ENCODE peak calls at places on chromosomes 13 and 19, in nine cellular contexts. One of them, this sample, is unnamed.

GRCh38 chr13:47553329-47553977 is 447.6 kb downstream of the SUCLA2 start:
- DNase-seq in upper lobe of left lung: no peak
- DNase-seq in progenitor cell of endocrine pancreas: no peak
- DNase-seq in tibial nerve: no peak
- DNase-seq in OCI-LY7: no peak
- DNase-seq in choroid plexus epithelial cell: no peak
- DNase-seq in A549: no peak
- DNase-seq in AG04449: no peak
- DNase-seq in fibroblast of the aortic adventitia: no peak
- DNase-seq in this sample: no peak

GRCh38 chr13:38520041-38520440 is 166.8 kb upstream of the FREM2 start:
- DNase-seq in fibroblast of the aortic adventitia: no peak
- DNase-seq in choroid plexus epithelial cell: no peak
- DNase-seq in A549: no peak
- DNase-seq in OCI-LY7: no peak
- DNase-seq in progenitor cell of endocrine pancreas: no peak
- DNase-seq in tibial nerve: no peak
- DNase-seq in upper lobe of left lung: no peak
- DNase-seq in AG04449: no peak
- DNase-seq in this sample: no peak

GRCh38 chr13:107450426-107450825 is 764.9 kb downstream of the LIG4 start:
- DNase-seq in fibroblast of the aortic adventitia: peak; percentile 2
- DNase-seq in progenitor cell of endocrine pancreas: no peak
- DNase-seq in AG04449: no peak
- DNase-seq in tibial nerve: no peak
- DNase-seq in choroid plexus epithelial cell: peak; percentile 56
- DNase-seq in OCI-LY7: no peak
- DNase-seq in A549: no peak
- DNase-seq in upper lobe of left lung: no peak
- DNase-seq in this sample: no peak

GRCh38 chr13:113560645-113561416 is 23.7 kb upstream of the TFDP1 start:
- DNase-seq in A549: no peak
- DNase-seq in tibial nerve: no peak
- DNase-seq in upper lobe of left lung: no peak
- DNase-seq in choroid plexus epithelial cell: no peak
- DNase-seq in AG04449: no peak
- DNase-seq in OCI-LY7: no peak
- DNase-seq in fibroblast of the aortic adventitia: no peak
- DNase-seq in progenitor cell of endocrine pancreas: no peak
- DNase-seq in this sample: no peak

GRCh38 chr19:16015805-16016173 is 60.5 kb upstream of the TPM4 start:
- DNase-seq in OCI-LY7: no peak
- DNase-seq in tibial nerve: no peak
- DNase-seq in choroid plexus epithelial cell: no peak
- DNase-seq in fibroblast of the aortic adventitia: no peak
- DNase-seq in AG04449: no peak
- DNase-seq in A549: no peak
- DNase-seq in progenitor cell of endocrine pancreas: no peak
- DNase-seq in upper lobe of left lung: no peak
- DNase-seq in this sample: no peak

GRCh38 chr19:49009828-49010227 is 7.1 kb downstream of the LHB start:
- DNase-seq in choroid plexus epithelial cell: no peak
- DNase-seq in tibial nerve: no peak
- DNase-seq in OCI-LY7: no peak
- DNase-seq in fibroblast of the aortic adventitia: no peak
- DNase-seq in AG04449: no peak
- DNase-seq in upper lobe of left lung: no peak
- DNase-seq in progenitor cell of endocrine pancreas: no peak
- DNase-seq in A549: no peak
- DNase-seq in this sample: no peak

GRCh38 chr19:56120371-56121179 is 520 bp downstream of the ZNF787 start:
- DNase-seq in progenitor cell of endocrine pancreas: peak; percentile 45
- DNase-seq in choroid plexus epithelial cell: peak; percentile 78
- DNase-seq in upper lobe of left lung: peak; percentile 79
- DNase-seq in fibroblast of the aortic adventitia: peak; percentile 55
- DNase-seq in A549: peak; percentile 88
- DNase-seq in AG04449: no peak
- DNase-seq in OCI-LY7: peak; percentile 80
- DNase-seq in tibial nerve: peak; percentile 37
- DNase-seq in this sample: peak; percentile 70

GRCh38 chr13:98977568-98978270 is at the start of gene DOCK9:
- DNase-seq in AG04449: no peak
- DNase-seq in A549: no peak
- DNase-seq in OCI-LY7: no peak
- DNase-seq in upper lobe of left lung: peak; percentile 64
- DNase-seq in fibroblast of the aortic adventitia: peak; percentile 71
- DNase-seq in tibial nerve: peak; percentile 53
- DNase-seq in progenitor cell of endocrine pancreas: peak; percentile 30
- DNase-seq in choroid plexus epithelial cell: peak; percentile 81
- DNase-seq in this sample: peak; percentile 66

GRCh38 chr19:23309926-23310325 is 59.7 kb upstream of the ZNF724 start:
- DNase-seq in tibial nerve: no peak
- DNase-seq in upper lobe of left lung: no peak
- DNase-seq in AG04449: no peak
- DNase-seq in A549: no peak
- DNase-seq in choroid plexus epithelial cell: no peak
- DNase-seq in progenitor cell of endocrine pancreas: no peak
- DNase-seq in fibroblast of the aortic adventitia: no peak
- DNase-seq in OCI-LY7: no peak
- DNase-seq in this sample: no peak

GRCh38 chr19:23310729-23311211 is 60.6 kb upstream of the ZNF724 start:
- DNase-seq in A549: no peak
- DNase-seq in progenitor cell of endocrine pancreas: no peak
- DNase-seq in choroid plexus epithelial cell: no peak
- DNase-seq in OCI-LY7: no peak
- DNase-seq in fibroblast of the aortic adventitia: no peak
- DNase-seq in upper lobe of left lung: no peak
- DNase-seq in tibial nerve: no peak
- DNase-seq in AG04449: no peak
- DNase-seq in this sample: no peak

GRCh38 chr19:23304238-23304637 is 54.0 kb upstream of the ZNF724 start:
- DNase-seq in A549: no peak
- DNase-seq in choroid plexus epithelial cell: no peak
- DNase-seq in AG04449: no peak
- DNase-seq in progenitor cell of endocrine pancreas: no peak
- DNase-seq in upper lobe of left lung: no peak
- DNase-seq in OCI-LY7: no peak
- DNase-seq in tibial nerve: no peak
- DNase-seq in fibroblast of the aortic adventitia: no peak
- DNase-seq in this sample: no peak

GRCh38 chr19:23311551-23311950 is 61.4 kb upstream of the ZNF724 start:
- DNase-seq in upper lobe of left lung: no peak
- DNase-seq in OCI-LY7: no peak
- DNase-seq in progenitor cell of endocrine pancreas: no peak
- DNase-seq in choroid plexus epithelial cell: no peak
- DNase-seq in tibial nerve: no peak
- DNase-seq in fibroblast of the aortic adventitia: no peak
- DNase-seq in AG04449: no peak
- DNase-seq in A549: no peak
- DNase-seq in this sample: no peak

GRCh38 chr19:23305555-23305954 is 55.4 kb upstream of the ZNF724 start:
- DNase-seq in OCI-LY7: peak; percentile 63
- DNase-seq in tibial nerve: no peak
- DNase-seq in choroid plexus epithelial cell: peak; percentile 5
- DNase-seq in A549: no peak
- DNase-seq in progenitor cell of endocrine pancreas: no peak
- DNase-seq in upper lobe of left lung: no peak
- DNase-seq in AG04449: no peak
- DNase-seq in fibroblast of the aortic adventitia: no peak
- DNase-seq in this sample: no peak
- TF ChIP-seq CTCF in OCI-LY7: peak; percentile 49
- TF ChIP-seq CTCF in tibial nerve: no peak
- TF ChIP-seq CTCF in choroid plexus epithelial cell: peak; percentile 3
- TF ChIP-seq CTCF in A549: no peak
- TF ChIP-seq CTCF in progenitor cell of endocrine pancreas: peak; percentile 14
- TF ChIP-seq CTCF in upper lobe of left lung: no peak
- TF ChIP-seq CTCF in AG04449: no peak
- TF ChIP-seq CTCF in fibroblast of the aortic adventitia: no peak
- TF ChIP-seq CTCF in this sample: no peak

GRCh38 chr13:60260440-60260839 is 96.7 kb upstream of the DIAPH3 start:
- DNase-seq in upper lobe of left lung: no peak
- DNase-seq in AG04449: no peak
- DNase-seq in progenitor cell of endocrine pancreas: no peak
- DNase-seq in choroid plexus epithelial cell: no peak
- DNase-seq in OCI-LY7: peak; percentile 11
- DNase-seq in tibial nerve: no peak
- DNase-seq in A549: no peak
- DNase-seq in fibroblast of the aortic adventitia: no peak
- DNase-seq in this sample: no peak
- TF ChIP-seq CTCF in upper lobe of left lung: no peak
- TF ChIP-seq CTCF in AG04449: no peak
- TF ChIP-seq CTCF in progenitor cell of endocrine pancreas: peak; percentile 21
- TF ChIP-seq CTCF in choroid plexus epithelial cell: peak; percentile 28
- TF ChIP-seq CTCF in OCI-LY7: peak; percentile 41
- TF ChIP-seq CTCF in tibial nerve: no peak
- TF ChIP-seq CTCF in A549: no peak
- TF ChIP-seq CTCF in fibroblast of the aortic adventitia: peak; percentile 10
- TF ChIP-seq CTCF in this sample: no peak

DNA sequence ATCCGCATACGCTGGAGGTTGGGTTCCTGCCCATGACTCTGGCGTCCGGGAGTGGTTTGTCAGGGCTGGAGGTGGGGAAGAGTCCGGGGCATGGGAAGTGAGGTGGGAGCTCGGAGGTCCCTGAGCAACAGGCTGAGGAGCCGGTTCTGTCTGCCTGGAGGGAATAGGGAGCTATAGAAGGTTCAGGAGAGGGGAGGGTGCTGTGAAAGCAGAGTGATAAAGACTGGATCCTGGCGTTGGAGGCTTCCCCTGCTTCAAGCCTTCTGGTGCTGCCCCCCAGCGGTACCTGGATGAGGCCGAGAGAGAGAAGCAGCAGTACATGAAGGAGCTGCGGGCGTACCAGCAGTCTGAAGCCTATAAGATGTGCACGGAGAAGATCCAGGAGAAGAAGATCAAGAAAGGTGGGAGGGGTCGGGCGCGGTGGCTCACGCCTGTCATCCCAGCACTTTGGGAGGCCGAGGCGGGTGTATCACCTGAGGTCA is 2.6 kb downstream of the HMG20B start:
- DNase-seq in OCI-LY7: no peak
- DNase-seq in A549: no peak
- DNase-seq in AG04449: no peak
- DNase-seq in progenitor cell of endocrine pancreas: no peak
- DNase-seq in fibroblast of the aortic adventitia: no peak
- DNase-seq in tibial nerve: no peak
- DNase-seq in choroid plexus epithelial cell: peak; percentile 68
- DNase-seq in upper lobe of left lung: no peak
- DNase-seq in this sample: no peak
- TF ChIP-seq CTCF in OCI-LY7: no peak
- TF ChIP-seq CTCF in A549: peak; percentile 51
- TF ChIP-seq CTCF in AG04449: peak; percentile 20
- TF ChIP-seq CTCF in progenitor cell of endocrine pancreas: peak; percentile 48
- TF ChIP-seq CTCF in fibroblast of the aortic adventitia: peak; percentile 36
- TF ChIP-seq CTCF in tibial nerve: no peak
- TF ChIP-seq CTCF in choroid plexus epithelial cell: peak; percentile 59
- TF ChIP-seq CTCF in upper lobe of left lung: no peak
- TF ChIP-seq CTCF in this sample: no peak

GRCh38 chr13:43195551-43195950 is 172.2 kb downstream of the DNAJC15 start:
- DNase-seq in progenitor cell of endocrine pancreas: no peak
- DNase-seq in OCI-LY7: no peak
- DNase-seq in upper lobe of left lung: no peak
- DNase-seq in fibroblast of the aortic adventitia: no peak
- DNase-seq in tibial nerve: no peak
- DNase-seq in AG04449: no peak
- DNase-seq in choroid plexus epithelial cell: peak; percentile 4
- DNase-seq in A549: no peak
- DNase-seq in this sample: no peak
- TF ChIP-seq CTCF in progenitor cell of endocrine pancreas: no peak
- TF ChIP-seq CTCF in OCI-LY7: peak; percentile 47
- TF ChIP-seq CTCF in upper lobe of left lung: no peak
- TF ChIP-seq CTCF in fibroblast of the aortic adventitia: no peak
- TF ChIP-seq CTCF in tibial nerve: no peak
- TF ChIP-seq CTCF in AG04449: no peak
- TF ChIP-seq CTCF in choroid plexus epithelial cell: peak; percentile 39
- TF ChIP-seq CTCF in A549: no peak
- TF ChIP-seq CTCF in this sample: no peak

GRCh38 chr19:1780272-1780957 is 27.1 kb downstream of the ONECUT3 start:
- DNase-seq in upper lobe of left lung: no peak
- DNase-seq in choroid plexus epithelial cell: peak; percentile 38
- DNase-seq in A549: no peak
- DNase-seq in progenitor cell of endocrine pancreas: no peak
- DNase-seq in OCI-LY7: peak; percentile 24
- DNase-seq in tibial nerve: no peak
- DNase-seq in AG04449: no peak
- DNase-seq in fibroblast of the aortic adventitia: no peak
- DNase-seq in this sample: peak; percentile 34
- TF ChIP-seq CTCF in upper lobe of left lung: no peak
- TF ChIP-seq CTCF in choroid plexus epithelial cell: peak; percentile 44
- TF ChIP-seq CTCF in A549: no peak
- TF ChIP-seq CTCF in progenitor cell of endocrine pancreas: peak; percentile 33
- TF ChIP-seq CTCF in OCI-LY7: peak; percentile 17
- TF ChIP-seq CTCF in tibial nerve: no peak
- TF ChIP-seq CTCF in AG04449: peak; percentile 19
- TF ChIP-seq CTCF in fibroblast of the aortic adventitia: peak; percentile 29
- TF ChIP-seq CTCF in this sample: peak; percentile 27

GRCh38 chr19:41537789-41538188 is 38.2 kb upstream of the CEACAM21 start:
- DNase-seq in tibial nerve: no peak
- DNase-seq in OCI-LY7: peak; percentile 48
- DNase-seq in upper lobe of left lung: no peak
- DNase-seq in fibroblast of the aortic adventitia: peak; percentile 35
- DNase-seq in choroid plexus epithelial cell: peak; percentile 61
- DNase-seq in AG04449: no peak
- DNase-seq in progenitor cell of endocrine pancreas: no peak
- DNase-seq in A549: no peak
- DNase-seq in this sample: peak; percentile 11
- TF ChIP-seq CTCF in tibial nerve: peak; percentile 42
- TF ChIP-seq CTCF in OCI-LY7: peak; percentile 85
- TF ChIP-seq CTCF in upper lobe of left lung: peak; percentile 70
- TF ChIP-seq CTCF in fibroblast of the aortic adventitia: peak; percentile 53
- TF ChIP-seq CTCF in choroid plexus epithelial cell: peak; percentile 68
- TF ChIP-seq CTCF in AG04449: peak; percentile 35
- TF ChIP-seq CTCF in progenitor cell of endocrine pancreas: peak; percentile 19
- TF ChIP-seq CTCF in A549: peak; percentile 58
- TF ChIP-seq CTCF in this sample: peak; percentile 57

GRCh38 chr19:17103177-17103576 is 27.6 kb downstream of the MYO9B start:
- DNase-seq in choroid plexus epithelial cell: peak; percentile 41
- DNase-seq in A549: peak; percentile 35
- DNase-seq in progenitor cell of endocrine pancreas: no peak
- DNase-seq in tibial nerve: no peak
- DNase-seq in fibroblast of the aortic adventitia: peak; percentile 47
- DNase-seq in AG04449: no peak
- DNase-seq in OCI-LY7: no peak
- DNase-seq in upper lobe of left lung: no peak
- DNase-seq in this sample: no peak
- TF ChIP-seq CTCF in choroid plexus epithelial cell: peak; percentile 76
- TF ChIP-seq CTCF in A549: peak; percentile 33
- TF ChIP-seq CTCF in progenitor cell of endocrine pancreas: peak; percentile 46
- TF ChIP-seq CTCF in tibial nerve: peak; percentile 21
- TF ChIP-seq CTCF in fibroblast of the aortic adventitia: peak; percentile 79
- TF ChIP-seq CTCF in AG04449: peak; percentile 58
- TF ChIP-seq CTCF in OCI-LY7: peak; percentile 77
- TF ChIP-seq CTCF in upper lobe of left lung: peak; percentile 67
- TF ChIP-seq CTCF in this sample: peak; percentile 62